ENCODE peak calls at places on chromosomes 7 and 10, in six cellular contexts. Y is T-cell; L is fibroblast of the conjunctiva; G is stimulated activated CD4-positive, alpha-beta T cell treated with anti-CD3 and anti-CD28 coated beads, Interleukin-12 subunit alpha, Interleukin-12 subunit beta, amount 100 ng/mL, for 4 hours; B is Panc1; S is GF-D8. T is an unnamed sample.

GRCh38 chr7:74606101-74606908 is 51.2 kb upstream of the GTF2I start:
- DNase-seq in S (no peak), L (no peak), B (no peak), Y (peak; percentile 26), G (peak; percentile 42), T (peak; percentile 55)

GRCh38 chr10:104300736-104301292 is 31.8 kb downstream of the GSTO2 start:
- DNase-seq in B (no peak), G (no peak), S (no peak), L (peak; percentile 87), Y (no peak), T (peak; percentile 92)

GRCh38 chr7:20558963-20559716 is 56.3 kb upstream of the ABCB5 start:
- DNase-seq in G (no peak), S (no peak), Y (no peak), B (no peak), L (no peak), T (no peak)

GRCh38 chr7:91185771-91186170 is 78.5 kb upstream of the FZD1 start:
- DNase-seq in L (no peak), Y (no peak), G (no peak), S (no peak), B (no peak), T (no peak)

GRCh38 chr10:98328640-98329039 is 60.6 kb upstream of the LOXL4 start:
- DNase-seq in Y (no peak), G (no peak), S (no peak), L (no peak), B (no peak), T (no peak)

GRCh38 chr7:138661236-138661635 is 39.9 kb downstream of the SVOPL start:
- DNase-seq in Y (no peak), B (no peak), S (no peak), L (no peak), G (no peak), T (peak; percentile 11)

GRCh38 chr10:71816931-71817631 is 34.0 kb downstream of the PSAP start:
- DNase-seq in L (no peak), G (no peak), Y (no peak), B (no peak), S (no peak), T (no peak)

GRCh38 chr7:41835977-41836530 is 133.2 kb upstream of the INHBA start:
- DNase-seq in L (no peak), G (no peak), Y (no peak), B (no peak), S (no peak), T (no peak)

GRCh38 chr7:148697256-148697841 is 1.4 kb upstream of the CUL1 start:
- DNase-seq in S (peak; percentile 18), G (peak; percentile 47), L (no peak), Y (no peak), B (no peak), T (peak; percentile 23)

GRCh38 chr10:110129490-110129889 is 77.9 kb upstream of the MXI1 start:
- DNase-seq in Y (no peak), G (no peak), B (no peak), L (no peak), S (no peak), T (no peak)

GRCh38 chr7:133668296-133669060 is 415.6 kb downstream of the EXOC4 start:
- DNase-seq in L (no peak), S (no peak), Y (no peak), G (no peak), B (no peak), T (no peak)

GRCh38 chr7:155647302-155647701 is 2.8 kb downstream of the RBM33 start:
- DNase-seq in Y (no peak), L (no peak), S (no peak), G (no peak), B (no peak), T (no peak)

GRCh38 chr7:88795553-88795952 is at the start of gene TEX47:
- DNase-seq in G (no peak), Y (no peak), B (no peak), S (no peak), L (no peak), T (no peak)

GRCh38 chr10:47231414-47231813 is 68.6 kb upstream of the GDF10 start:
- DNase-seq in Y (no peak), B (no peak), G (no peak), S (no peak), L (no peak), T (no peak)

GRCh38 chr10:58063854-58064480 is 203.7 kb downstream of the IPMK start:
- DNase-seq in L (no peak), G (no peak), B (no peak), S (no peak), Y (no peak), T (no peak)

GRCh38 chr10:123855013-123855684 is 36.5 kb downstream of the CPXM2 start:
- DNase-seq in L (no peak), G (no peak), Y (no peak), S (no peak), B (no peak), T (no peak)

GRCh38 chr7:130363156-130363847 is 17.0 kb upstream of the CPA1 start:
- DNase-seq in S (no peak), G (no peak), B (peak; percentile 73), L (peak; percentile 85), Y (no peak), T (peak; percentile 95)

GRCh38 chr7:87223666-87224065 is 4.1 kb upstream of the TMEM243 start:
- DNase-seq in B (no peak), Y (no peak), S (no peak), G (no peak), L (no peak), T (no peak)

GRCh38 chr7:142585425-142585824 is 163.8 kb upstream of the PRSS1 start:
- DNase-seq in Y (no peak), G (no peak), B (no peak), S (no peak), L (no peak), T (no peak)

GRCh38 chr10:58299580-58299979 is 30.6 kb downstream of the CISD1 start:
- DNase-seq in G (peak; percentile 46), S (peak; percentile 58), B (peak; percentile 35), L (peak; percentile 23), Y (peak; percentile 55), T (peak; percentile 73)

GRCh38 chr7:141691540-141691939 is 10.4 kb downstream of the DENND11 start:
- DNase-seq in Y (no peak), G (no peak), S (no peak), L (no peak), B (no peak), T (no peak)

GRCh38 chr10:119208553-119208940 is 1.2 kb downstream of the GRK5 start:
- DNase-seq in L (no peak), B (no peak), Y (no peak), S (no peak), G (no peak), T (no peak)

GRCh38 chr7:150876817-150877526 is 24.7 kb downstream of the AOC1 start:
- DNase-seq in B (no peak), G (peak; percentile 48), Y (peak; percentile 30), S (peak; percentile 74), L (peak; percentile 86), T (peak; percentile 83)

GRCh38 chr7:113338297-113338696 is 219.9 kb upstream of the SMIM30 start:
- DNase-seq in B (no peak), Y (no peak), S (no peak), G (no peak), L (no peak), T (no peak)